ENCODE peak calls at places on chromosomes 6 and 20, in eight cellular contexts. H is H1; J is testis; S is GM23248; R is CD8-positive, alpha-beta memory T cell; M is CD8-positive, alpha-beta T cell; I is uterus; V is bronchial epithelial cell. U is an unnamed sample. For H3K36me3 and H3K27me3, the result is how much of the 10 kb centered on the place peaks cover.

GRCh38 chr20:513429-513828 is 30.2 kb downstream of the CSNK2A1 start:
- DNase-seq in M (no peak), H (no peak), I (no peak), V (no peak), R (no peak), S (peak), J (no peak), U (no peak)

GRCh38 chr6:161168281-161168891 is 105.5 kb downstream of the AGPAT4 start:
- DNase-seq in R (no peak), S (peak), H (no peak), V (peak), J (no peak), M (no peak), I (peak), U (peak)

GRCh38 chr6:29490552-29490951 is 2.8 kb upstream of the MAS1L start:
- DNase-seq in R (no peak), S (no peak), M (no peak), H (no peak), J (no peak), I (no peak), V (no peak), U (no peak)

GRCh38 chr20:50248104-50248631 is 57.5 kb downstream of the CEBPB start:
- DNase-seq in H (no peak), V (no peak), S (peak), I (no peak), M (no peak), R (no peak), J (no peak), U (no peak)

GRCh38 chr6:69185276-69185675 is 550.2 kb downstream of the ADGRB3 start:
- DNase-seq in J (no peak), I (no peak), S (no peak), V (no peak), H (no peak), R (no peak), M (no peak), U (no peak)

GRCh38 chr6:105803439-105803838 is 282.7 kb upstream of the PRDM1 start:
- DNase-seq in V (peak), M (no peak), R (no peak), H (no peak), S (peak), J (no peak), I (no peak), U (no peak)

GRCh38 chr6:49915035-49915434 is 48.7 kb upstream of the CRISP1 start:
- DNase-seq in V (peak), J (peak), M (no peak), H (no peak), I (no peak), S (no peak), R (no peak), U (no peak)

GRCh38 chr6:12813321-12813720 is 96.8 kb downstream of the PHACTR1 start:
- DNase-seq in I (no peak), M (no peak), H (no peak), S (peak), V (no peak), R (no peak), J (no peak), U (no peak)

GRCh38 chr6:1525364-1526038 is 84.2 kb upstream of the FOXC1 start:
- DNase-seq in M (no peak), J (no peak), H (no peak), I (no peak), S (no peak), R (no peak), V (no peak), U (no peak)

GRCh38 chr6:155256122-155256795 is 7.6 kb upstream of the CLDN20 start:
- DNase-seq in J (no peak), R (no peak), V (no peak), H (no peak), S (no peak), I (no peak), M (no peak), U (no peak)

GRCh38 chr6:70839286-70840266 is 117.3 kb downstream of the B3GAT2 start:
- DNase-seq in S (no peak), R (no peak), V (no peak), H (no peak), M (no peak), J (no peak), I (no peak), U (no peak)

GRCh38 chr20:34516874-34517542 is 786 bp downstream of the DYNLRB1 start:
- DNase-seq in R (no peak), V (peak), M (peak), H (no peak), I (no peak), J (peak), S (peak), U (no peak)

GRCh38 chr6:13368716-13369115 is 40.4 kb upstream of the TBC1D7 start:
- DNase-seq in M (no peak), I (no peak), R (no peak), H (no peak), S (peak), J (no peak), V (peak), U (no peak)

GRCh38 chr20:23613676-23614075 is 8.0 kb upstream of the CST9 start:
- DNase-seq in J (peak), M (no peak), V (no peak), R (no peak), H (no peak), S (no peak), I (peak), U (no peak)

GRCh38 chr20:47568019-47568418 is 66.3 kb downstream of the NCOA3 start:
- DNase-seq in R (no peak), I (no peak), V (no peak), M (no peak), S (peak), H (no peak), J (no peak), U (peak)

GRCh38 chr6:10184408-10185187 is 230.3 kb downstream of the TFAP2A start:
- DNase-seq in S (no peak), V (no peak), I (no peak), M (no peak), J (no peak), R (no peak), H (no peak), U (no peak)

GRCh38 chr6:152271681-152272464 is 365.3 kb downstream of the SYNE1 start:
- DNase-seq in M (no peak), V (peak), H (no peak), J (peak), I (peak), S (peak), R (no peak), U (no peak)

GRCh38 chr20:25314497-25315417 is 66.9 kb downstream of the PYGB start:
- DNase-seq in H (no peak), R (no peak), J (no peak), I (no peak), V (no peak), S (no peak), M (no peak), U (no peak)

GRCh38 chr20:48295445-48295903 is 510.2 kb upstream of the SULF2 start:
- DNase-seq in M (no peak), S (peak), I (peak), J (no peak), R (no peak), H (no peak), V (peak), U (peak)

GRCh38 chr6:66662196-66662595 is 955.2 kb upstream of the EYS start:
- DNase-seq in J (no peak), H (no peak), V (peak), I (no peak), M (no peak), S (peak), R (no peak), U (no peak)

GRCh38 chr6:157586088-157586414 is 205.1 kb downstream of the ZDHHC14 start:
- DNase-seq in M (no peak), I (no peak), H (no peak), S (no peak), J (no peak), V (no peak), R (no peak), U (no peak)

GRCh38 chr6:157110620-157111019 is 212.7 kb downstream of the TMEM242 start:
- DNase-seq in J (no peak), I (no peak), R (no peak), M (no peak), V (no peak), H (no peak), S (peak), U (no peak)

GRCh38 chr20:61723538-61724257 is 342.0 kb downstream of the TAF4 start:
- DNase-seq in M (no peak), I (no peak), H (no peak), J (no peak), R (no peak), S (no peak), V (no peak), U (no peak)

GRCh38 chr6:16380220-16380809 is 141.9 kb downstream of the GMPR start:
- DNase-seq in M (no peak), I (no peak), S (no peak), V (peak), H (no peak), R (no peak), J (no peak), U (no peak)

GRCh38 chr20:51446656-51447055 is 95.9 kb downstream of the NFATC2 start:
- DNase-seq in V (peak), M (no peak), R (no peak), J (no peak), H (no peak), I (peak), S (peak), U (peak)

GRCh38 chr6:157461000-157461915 is 80.3 kb downstream of the ZDHHC14 start:
- DNase-seq in R (peak), S (no peak), I (no peak), V (no peak), M (no peak), H (no peak), J (no peak), U (peak)

GRCh38 chr20:10447028-10447427 is 11.9 kb downstream of the SLX4IP start:
- DNase-seq in S (peak), M (no peak), I (no peak), H (no peak), J (no peak), V (peak), R (peak), U (no peak)

GRCh38 chr6:119308048-119308570 is 41.5 kb downstream of the MAN1A1 start:
- DNase-seq in S (peak), R (no peak), J (no peak), H (no peak), M (no peak), I (no peak), V (peak), U (peak)

GRCh38 chr6:12538881-12539357 is 177.6 kb upstream of the PHACTR1 start:
- DNase-seq in R (no peak), S (no peak), M (no peak), I (peak), V (no peak), J (peak), H (no peak), U (no peak)

GRCh38 chr20:61719691-61720347 is 345.9 kb downstream of the TAF4 start:
- DNase-seq in H (no peak), S (no peak), R (peak), J (no peak), I (no peak), V (no peak), M (peak), U (no peak)

GRCh38 chr20:15604406-15604805 is 968.8 kb downstream of the KIF16B start:
- DNase-seq in S (no peak), H (no peak), I (no peak), R (no peak), V (no peak), J (no peak), M (no peak), U (no peak)

GRCh38 chr20:9241232-9241692 is 172.4 kb downstream of the PLCB4 start:
- DNase-seq in I (no peak), M (no peak), V (peak), R (no peak), J (no peak), S (peak), H (no peak), U (peak)

GRCh38 chr6:75932067-75932466 is 140.4 kb downstream of the IMPG1 start:
- DNase-seq in S (peak), H (peak), I (no peak), R (no peak), J (peak), V (peak), M (no peak), U (no peak)

GRCh38 chr20:13430346-13431002 is 208.3 kb downstream of the TASP1 start:
- DNase-seq in M (no peak), H (no peak), R (no peak), S (no peak), V (peak), J (no peak), I (no peak), U (peak)

GRCh38 chr6:122322824-122323223 is 76.6 kb upstream of the HSF2 start:
- DNase-seq in J (no peak), H (no peak), S (peak), V (peak), M (no peak), I (no peak), R (no peak), U (no peak)

GRCh38 chr6:108653864-108654402 is 93.2 kb downstream of the FOXO3 start:
- DNase-seq in H (no peak), R (no peak), S (peak), M (no peak), J (peak), V (peak), I (peak), U (no peak)

GRCh38 chr6:18360188-18360587 is 27.0 kb upstream of the RNF144B start:
- DNase-seq in M (no peak), J (no peak), R (no peak), H (no peak), S (no peak), V (peak), I (no peak), U (no peak)

GRCh38 chr6:113651120-113651519 is 206.0 kb upstream of the MARCKS start:
- DNase-seq in H (no peak), M (no peak), J (no peak), R (no peak), S (no peak), V (no peak), I (no peak), U (no peak)

DNA sequence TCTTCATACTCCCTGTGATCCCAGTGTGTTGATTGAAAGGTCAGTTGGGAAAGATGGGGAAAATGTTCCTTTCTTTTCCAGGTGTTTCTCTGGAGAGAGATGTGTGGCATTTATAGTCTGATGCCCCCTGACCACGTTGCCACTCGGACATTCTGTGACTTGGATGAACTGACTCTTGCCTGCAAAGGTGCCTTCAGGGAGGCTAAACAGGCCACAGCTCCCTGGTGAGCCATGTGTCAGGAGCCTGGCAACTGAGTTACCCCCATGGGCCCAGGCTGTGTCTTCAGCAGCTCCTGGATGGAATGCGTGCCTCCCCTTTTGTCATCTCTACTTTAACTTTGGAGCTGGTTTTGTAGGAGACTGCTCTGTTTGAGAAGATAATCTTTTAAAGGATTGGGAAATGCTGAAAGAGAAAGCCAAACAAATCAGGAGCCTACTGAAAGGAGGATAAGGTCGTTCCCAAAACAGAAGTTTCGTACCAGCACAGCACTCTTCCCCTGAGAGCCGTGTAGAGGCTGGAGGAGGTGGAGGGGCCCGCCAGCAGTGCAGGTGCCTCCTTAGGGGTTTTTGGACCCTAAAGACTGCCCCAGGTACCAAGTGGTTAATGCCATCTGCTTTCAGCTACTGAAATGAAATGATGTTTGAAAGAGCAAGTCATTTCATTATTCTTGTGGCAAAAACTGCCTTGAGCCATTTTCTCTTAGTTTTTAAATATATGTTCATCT is 322.8 kb downstream of the ZFAND3 start:
- DNase-seq in H (no peak), R (no peak), V (no peak), I (no peak), M (no peak), S (no peak), J (no peak), U (no peak)
- H3K36me3 ChIP-seq in H (under half), R (under half), V (under half), I (under half), M (under half), S (under half), J (under half), U (under half)

DNA sequence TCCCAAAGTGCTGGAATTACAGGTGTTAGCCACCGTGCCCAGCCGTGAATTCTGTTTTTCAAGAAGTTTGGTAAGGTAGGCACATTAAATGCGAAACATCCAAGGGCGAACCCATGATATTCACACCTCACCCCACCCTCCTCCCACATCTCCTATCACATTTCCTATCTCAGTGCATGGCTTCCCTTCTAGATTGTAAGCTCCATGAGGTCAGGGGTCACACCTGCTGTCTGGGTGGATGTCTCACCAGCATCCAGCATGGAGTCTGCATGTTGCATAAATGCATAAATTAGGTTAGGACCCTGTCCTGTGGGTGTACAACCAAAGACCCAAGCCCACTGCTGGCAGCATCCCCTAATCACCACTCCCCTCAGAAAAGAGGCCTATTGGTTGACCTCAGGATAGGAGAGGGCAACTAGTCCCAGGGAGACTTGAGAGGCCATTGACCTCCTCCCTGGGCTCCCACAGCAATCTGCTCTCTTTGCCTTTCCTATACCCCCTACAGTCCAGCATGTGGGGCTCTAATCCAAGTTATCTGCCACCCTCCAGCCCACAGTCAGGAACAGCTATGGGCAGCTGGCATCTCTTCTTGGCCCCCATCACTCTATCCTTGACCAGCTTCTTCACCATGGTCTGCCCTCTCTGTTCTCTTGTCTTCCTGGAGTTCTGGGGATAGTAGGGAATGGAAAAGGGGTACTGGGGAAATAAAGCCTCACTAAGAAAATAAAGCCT is 4.2 kb downstream of the PRRT1 start:
- DNase-seq in S (no peak), I (no peak), V (no peak), J (no peak), M (no peak), H (no peak), R (no peak), U (no peak)
- H3K27me3 ChIP-seq in S (under half), I (under half), V (under half), J (under half), M (under half), H (under half), R (under half), U (under half)

GRCh38 chr20:32773214-32773613 is 11.0 kb downstream of the DNMT3B start:
- DNase-seq in M (no peak), H (no peak), R (no peak), S (no peak), J (no peak), V (no peak), I (no peak), U (no peak)

GRCh38 chr20:32777177-32777956 is 15.2 kb downstream of the DNMT3B start:
- DNase-seq in R (no peak), H (no peak), V (no peak), I (no peak), M (no peak), J (no peak), S (no peak), U (no peak)

GRCh38 chr20:32773880-32774279 is 11.7 kb downstream of the DNMT3B start:
- DNase-seq in V (no peak), H (no peak), R (no peak), S (no peak), J (peak), M (no peak), I (no peak), U (no peak)

GRCh38 chr20:32772046-32772445 is 9.9 kb downstream of the DNMT3B start:
- DNase-seq in M (no peak), I (no peak), R (no peak), S (no peak), J (no peak), H (no peak), V (no peak), U (no peak)

DNA sequence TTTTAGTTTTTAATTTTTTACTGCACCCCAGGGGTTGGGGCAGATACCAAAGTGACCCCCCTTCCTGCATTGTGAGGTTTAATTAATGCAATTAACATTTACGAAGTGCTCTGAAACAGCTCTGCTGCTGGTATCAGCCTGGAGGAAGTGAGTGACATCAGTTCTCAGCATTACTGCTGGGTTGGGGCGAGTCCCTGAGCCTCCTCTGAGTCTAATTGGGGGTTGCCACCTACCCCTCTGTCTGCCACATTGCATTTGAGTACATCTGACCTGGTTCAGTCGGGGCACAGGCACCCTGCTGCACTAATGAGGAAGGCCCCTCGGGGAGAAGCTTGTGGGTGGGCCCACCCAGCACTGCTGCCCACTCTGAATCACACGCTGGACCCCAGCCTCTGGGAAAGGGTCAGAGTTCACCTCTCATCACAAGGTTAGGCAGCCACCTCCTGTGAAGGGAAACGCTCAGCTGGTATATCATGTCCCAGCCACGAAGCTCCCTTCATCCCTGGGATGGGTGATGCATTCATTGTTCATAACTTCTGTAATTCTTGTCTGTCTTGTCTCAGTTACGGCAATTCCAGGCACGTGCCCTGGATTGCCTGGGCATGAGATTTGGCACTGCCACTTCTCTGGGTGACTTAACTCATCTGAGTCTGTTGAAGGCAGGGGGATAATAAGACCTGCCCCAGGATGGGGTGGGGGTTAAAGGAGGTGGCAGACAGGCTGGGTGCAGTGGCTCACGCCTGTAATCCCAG is 13.2 kb downstream of the DNMT3B start:
- DNase-seq in S (no peak), M (no peak), V (peak), I (no peak), J (no peak), R (no peak), H (no peak), U (no peak)
- H3K36me3 ChIP-seq in S (under half), M (under half), V (under half), I (under half), J (under half), R (under half), H (half or more), U (under half)

GRCh38 chr20:21628800-21629199 is 76.7 kb upstream of the PAX1 start:
- DNase-seq in H (no peak), I (no peak), V (no peak), J (no peak), S (no peak), M (no peak), R (no peak), U (no peak)

GRCh38 chr20:21622097-21622496 is 83.4 kb upstream of the PAX1 start:
- DNase-seq in M (no peak), H (no peak), S (no peak), V (peak), R (no peak), J (no peak), I (no peak), U (no peak)

GRCh38 chr20:21618697-21619421 is 86.6 kb upstream of the PAX1 start:
- DNase-seq in M (no peak), J (no peak), S (no peak), I (no peak), V (no peak), H (no peak), R (no peak), U (no peak)

GRCh38 chr20:21623074-21623780 is 82.2 kb upstream of the PAX1 start:
- DNase-seq in R (no peak), H (no peak), J (no peak), S (no peak), V (no peak), I (no peak), M (no peak), U (no peak)

DNA sequence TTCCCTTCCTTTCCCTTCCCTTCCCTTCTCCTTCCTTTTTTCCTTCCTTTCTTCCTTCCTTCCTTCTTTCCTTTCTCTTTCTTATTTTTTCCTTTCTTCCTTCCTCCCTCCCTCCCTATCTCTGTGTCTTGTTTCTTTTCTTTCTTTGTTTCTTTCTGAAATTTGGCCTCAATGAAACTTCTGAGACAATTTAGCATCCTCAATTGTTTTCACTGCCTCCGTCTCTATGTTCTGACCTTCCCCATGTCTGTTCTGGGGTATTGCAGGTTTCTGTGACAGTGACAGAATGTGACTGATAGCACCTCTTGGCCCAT is 81.7 kb upstream of the PAX1 start:
- DNase-seq in R (no peak), J (no peak), M (no peak), V (no peak), S (no peak), I (no peak), H (no peak), U (no peak)
- H3K27me3 ChIP-seq in R (under half), J (under half), M (under half), V (under half), S (under half), I (under half), H (under half), U (under half)